ENCODE peak calls at places on chromosomes 5 and 9, in seven cellular contexts. N, S, R, L, O, P and C are unnamed samples.

GRCh38 chr5:26339576-26339975 is 698.8 kb downstream of the CDH9 start:
- DNase-seq in P (no peak), L (no peak), O (no peak), S (no peak), N (no peak), R (no peak), C (no peak)

GRCh38 chr5:89299998-89300397 is 417.0 kb upstream of the MEF2C start:
- DNase-seq in S (no peak), R (no peak), P (no peak), N (no peak), L (no peak), O (no peak), C (no peak)

GRCh38 chr5:31990296-31990695 is 183.8 kb downstream of the GOLPH3 start:
- DNase-seq in P (no peak), S (no peak), R (no peak), N (no peak), O (no peak), L (no peak), C (no peak)

GRCh38 chr5:79743846-79744605 is 54.4 kb downstream of the CMYA5 start:
- DNase-seq in R (no peak), L (no peak), P (peak; percentile 34), S (no peak), O (no peak), N (no peak), C (no peak)

GRCh38 chr5:116652903-116653302 is 78.3 kb upstream of the SEMA6A start:
- DNase-seq in R (no peak), P (no peak), N (no peak), O (no peak), S (no peak), L (no peak), C (peak; percentile 30)

GRCh38 chr5:150352531-150353394 is 4.7 kb upstream of the TCOF1 start:
- DNase-seq in P (peak; percentile 19), R (no peak), N (no peak), S (no peak), O (no peak), L (no peak), C (no peak)

GRCh38 chr9:4839470-4839912 is 46.7 kb downstream of the RCL1 start:
- DNase-seq in P (no peak), R (no peak), N (no peak), S (no peak), O (no peak), L (no peak), C (no peak)

GRCh38 chr5:74949976-74950375 is 83.8 kb upstream of the FAM169A start:
- DNase-seq in R (no peak), S (no peak), O (no peak), P (peak; percentile 75), L (no peak), N (no peak), C (no peak)

GRCh38 chr5:15991586-15991985 is 188.0 kb downstream of the MARCHF11 start:
- DNase-seq in S (no peak), R (no peak), L (no peak), P (no peak), O (no peak), N (no peak), C (no peak)

GRCh38 chr5:63255609-63256008 is 677.0 kb downstream of the LRRC70 start:
- DNase-seq in L (no peak), P (no peak), S (no peak), N (no peak), R (no peak), O (no peak), C (peak; percentile 7)

GRCh38 chr9:11328326-11328725 is 715.5 kb upstream of the PTPRD start:
- DNase-seq in P (no peak), R (no peak), O (no peak), L (no peak), N (no peak), S (no peak), C (no peak)

GRCh38 chr9:137611623-137612609 is 6.4 kb downstream of the ARRDC1 start:
- DNase-seq in N (peak; percentile 72), R (no peak), L (peak; percentile 70), O (no peak), P (peak; percentile 91), S (peak; percentile 80), C (no peak)

GRCh38 chr5:4372481-4372880 is 767.6 kb upstream of the ADAMTS16 start:
- DNase-seq in N (no peak), R (no peak), P (no peak), O (no peak), S (no peak), L (no peak), C (no peak)

GRCh38 chr5:75891736-75892135 is 174.5 kb upstream of the POC5 start:
- DNase-seq in S (no peak), L (no peak), P (no peak), R (no peak), N (no peak), O (no peak), C (no peak)

GRCh38 chr9:87725356-87725899 is 491 bp upstream of the CTSL start:
- DNase-seq in O (no peak), N (peak; percentile 70), S (no peak), L (no peak), P (no peak), R (no peak), C (no peak)

GRCh38 chr5:177416334-177416733 is 7.0 kb upstream of the F12 start:
- DNase-seq in S (no peak), O (no peak), N (peak; percentile 70), R (no peak), P (no peak), L (no peak), C (no peak)

GRCh38 chr9:79980440-79980839 is 408.7 kb downstream of the TLE4 start:
- DNase-seq in R (no peak), L (no peak), P (no peak), S (no peak), O (no peak), N (no peak), C (no peak)

GRCh38 chr5:35811108-35811741 is 45.5 kb upstream of the IL7R start:
- DNase-seq in S (no peak), P (peak; percentile 70), N (no peak), O (no peak), L (no peak), R (no peak), C (no peak)

GRCh38 chr5:157582731-157583580 is 7.4 kb upstream of the ADAM19 start:
- DNase-seq in N (no peak), L (no peak), R (no peak), S (no peak), P (no peak), O (no peak), C (no peak)

GRCh38 chr9:72592501-72593403 is 71.3 kb downstream of the TMC1 start:
- DNase-seq in R (no peak), O (peak; percentile 74), P (peak; percentile 63), L (no peak), S (no peak), N (no peak), C (peak; percentile 25)

GRCh38 chr9:81575976-81576375 is 113.4 kb downstream of the TLE1 start:
- DNase-seq in L (no peak), O (no peak), N (no peak), S (no peak), R (no peak), P (peak; percentile 37), C (no peak)

GRCh38 chr5:15004506-15004905 is 132.9 kb upstream of the ANKH start:
- DNase-seq in O (no peak), P (no peak), N (no peak), L (no peak), S (no peak), R (no peak), C (no peak)